ENCODE peak calls at places on chromosomes 5 and 9, in five cellular contexts. F is RWPE1, M is K562, A is psoas muscle, S is HCT116. B is an unnamed sample.
A peak's percentile ranks its signal among the peaks of the same experiment; 100 is the strongest.

GRCh38 chr5:32531885-32532520 is 53.4 kb upstream of the SUB1 start:
- DNase-seq in F (no peak), M (no peak), A (no peak), S (no peak), B (no peak)

GRCh38 chr5:76467221-76467620 is 64.1 kb downstream of the IQGAP2 start:
- DNase-seq in F (no peak), M (no peak), A (no peak), S (no peak), B (no peak)

GRCh38 chr5:16866220-16866619 is 69.9 kb downstream of the MYO10 start:
- DNase-seq in F (no peak), M (no peak), A (no peak), S (no peak), B (no peak)

GRCh38 chr5:2047341-2047927 is 164.7 kb upstream of the IRX4 start:
- DNase-seq in F (no peak), M (no peak), A (no peak), S (no peak), B (no peak)

GRCh38 chr5:128770907-128771306 is 194.4 kb upstream of the SLC27A6 start:
- DNase-seq in F (no peak), M (no peak), A (no peak), S (no peak), B (no peak)

GRCh38 chr9:117645245-117645636 is 59.0 kb upstream of the TLR4 start:
- DNase-seq in F (no peak), M (no peak), A (no peak), S (no peak), B (no peak)

GRCh38 chr5:34474573-34475021 is 181.5 kb upstream of the RAI14 start:
- DNase-seq in F (peak; percentile 57), M (peak; percentile 72), A (no peak), S (peak; percentile 38), B (no peak)

GRCh38 chr9:125556046-125556445 is 151.0 kb downstream of the MAPKAP1 start:
- DNase-seq in F (no peak), M (no peak), A (no peak), S (no peak), B (no peak)

GRCh38 chr9:88280816-88281382 is 107.3 kb upstream of the SPIN1 start:
- DNase-seq in F (no peak), M (no peak), A (no peak), S (no peak), B (no peak)

GRCh38 chr5:112059601-112060135 is 302.7 kb upstream of the NREP start:
- DNase-seq in F (no peak), M (no peak), A (no peak), S (no peak), B (no peak)

GRCh38 chr5:149224282-149224681 is 47.4 kb upstream of the AFAP1L1 start:
- DNase-seq in F (no peak), M (no peak), A (no peak), S (no peak), B (no peak)

GRCh38 chr5:100430268-100430900 is 104.8 kb upstream of the FAM174A start:
- DNase-seq in F (peak; percentile 32), M (peak; percentile 12), A (peak; percentile 16), S (peak; percentile 23), B (no peak)

DNA sequence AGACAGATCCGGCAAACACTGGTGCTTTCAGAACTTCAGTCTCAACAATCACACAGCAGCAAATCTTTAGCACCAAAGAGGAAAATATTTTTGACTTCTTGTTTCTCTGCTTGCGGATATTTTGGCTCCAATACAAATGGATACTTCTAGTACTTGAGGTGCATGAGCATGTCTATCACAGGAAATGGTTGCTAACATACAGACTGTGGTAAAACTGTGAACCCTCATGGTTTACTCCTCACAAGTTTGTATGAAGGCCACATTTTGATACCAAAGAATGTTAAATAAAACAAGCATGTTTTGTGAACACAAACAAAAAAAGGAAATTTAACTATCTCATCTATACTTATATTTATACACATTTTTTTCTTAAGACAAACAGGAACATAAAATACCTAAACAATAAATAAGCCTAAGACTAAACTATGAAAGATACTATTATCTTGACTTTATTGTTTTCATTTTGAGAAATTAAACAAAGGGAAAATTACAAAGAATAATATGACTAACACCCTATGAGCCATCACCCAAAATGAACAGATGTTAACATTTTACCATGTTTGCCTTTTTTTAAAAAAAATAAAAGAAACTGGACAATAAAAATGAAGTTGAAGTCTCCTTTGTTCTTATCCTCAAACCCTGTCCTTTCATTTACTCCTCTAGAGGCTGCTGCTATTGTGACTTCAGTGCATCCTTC is 135.0 kb upstream of the LHFPL2 start:
- DNase-seq in F (no peak), M (no peak), A (no peak), S (no peak), B (no peak)
- H3K27ac ChIP-seq in F (no peak overlapping the region), M (no peak overlapping the region), A (no peak overlapping the region), S (no peak overlapping the region), B (no peak overlapping the region)

GRCh38 chr5:54180616-54181015 is 129.8 kb downstream of the ARL15 start:
- DNase-seq in F (no peak), M (no peak), A (no peak), S (no peak), B (no peak)

GRCh38 chr5:54184797-54185196 is 125.6 kb downstream of the ARL15 start:
- DNase-seq in F (no peak), M (no peak), A (no peak), S (no peak), B (no peak)

GRCh38 chr5:54187694-54188093 is 122.7 kb downstream of the ARL15 start:
- DNase-seq in F (no peak), M (no peak), A (no peak), S (no peak), B (no peak)

GRCh38 chr5:54186912-54187445 is 123.4 kb downstream of the ARL15 start:
- DNase-seq in F (no peak), M (no peak), A (no peak), S (no peak), B (no peak)

DNA sequence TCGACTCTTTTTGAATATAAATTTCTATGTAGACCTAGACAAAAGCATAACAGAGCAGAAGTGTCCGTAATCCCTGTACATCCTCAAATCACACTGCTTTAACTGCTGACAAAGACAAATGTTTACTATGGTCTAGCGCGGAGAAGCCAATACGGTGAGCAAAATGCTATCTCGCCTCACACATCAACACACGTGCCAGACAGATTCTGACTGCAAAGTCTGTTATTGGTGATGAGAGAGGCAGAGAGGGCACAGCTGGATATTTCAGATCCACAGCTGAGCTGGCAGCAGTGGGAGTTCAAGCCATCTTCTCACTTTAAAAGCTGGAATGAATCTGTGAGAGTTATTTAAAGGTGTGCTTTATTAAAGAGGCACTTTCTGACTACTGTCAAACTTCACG is 124.3 kb downstream of the ARL15 start:
- DNase-seq in F (no peak), M (no peak), A (no peak), S (no peak), B (no peak)
- H3K27ac ChIP-seq in F (no peak overlapping the region), M (no peak overlapping the region), A (no peak overlapping the region), S (no peak overlapping the region), B (no peak overlapping the region)

DNA sequence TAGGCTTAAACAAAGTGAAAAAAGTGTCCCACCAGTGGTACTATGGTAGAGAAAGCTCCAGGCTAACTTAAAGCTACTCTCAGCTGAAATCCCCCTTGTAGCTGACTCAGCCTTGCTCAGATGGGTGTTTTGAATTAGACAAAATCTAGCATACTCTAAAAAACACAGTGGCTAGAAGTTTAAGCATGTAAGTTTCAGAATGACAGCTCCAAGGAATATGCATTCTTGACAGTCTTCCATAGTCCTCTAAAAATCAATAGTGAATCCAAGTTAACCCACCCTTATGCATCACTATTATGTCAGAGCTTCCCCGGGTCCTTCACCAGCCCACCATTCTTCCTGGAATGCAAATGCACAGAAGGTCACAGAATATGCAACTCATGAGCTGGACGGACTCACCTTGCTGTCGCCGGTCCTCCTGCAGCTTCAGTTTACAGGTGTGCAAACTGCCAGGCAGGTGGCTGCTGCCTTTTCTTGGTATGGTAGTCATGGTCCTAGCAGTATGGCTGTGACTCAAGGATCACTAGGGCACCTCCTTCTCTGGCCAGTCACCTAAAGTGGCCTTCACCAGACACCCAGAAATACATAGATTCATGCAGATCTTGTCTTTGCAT is 668 bp downstream of the RANBP3L start:
- DNase-seq in F (no peak), M (no peak), A (no peak), S (no peak), B (no peak)
- H3K27ac ChIP-seq in F (no peak overlapping the region), M (no peak overlapping the region), A (no peak overlapping the region), S (no peak overlapping the region), B (no peak overlapping the region)

GRCh38 chr5:72392326-72392733 is 72.2 kb downstream of the PTCD2 start:
- DNase-seq in F (peak; percentile 55), M (no peak), A (no peak), S (no peak), B (peak; percentile 59)
- H3K27ac ChIP-seq in F (no peak overlapping the region), M (no peak overlapping the region), A (peak overlapping the region; percentile 88), S (no peak overlapping the region), B (peak overlapping the region; percentile 62)